ENCODE peak calls at places on chromosomes 4 and X, in seven cellular contexts. X is neuronal stem cell, V is H1, C is mesendoderm, R is mesenchymal stem cell, I is IMR-90, W is trophoblast cell. H is an unnamed sample. For H3K4me1, the result is how much of the 10 kb centered on the place peaks cover.

GRCh38 chr4:27154706-27155105 is 294.1 kb downstream of the STIM2 start:
- DNase-seq in C (no peak), V (no peak), W (no peak), R (peak), I (peak), X (no peak), H (no peak)

GRCh38 chr4:125085-125820 is 952 bp downstream of the ZNF718 start:
- DNase-seq in V (peak), R (peak), I (peak), W (peak), X (peak), C (peak), H (peak)

GRCh38 chr4:185773419-185773818 is 38.6 kb downstream of the SORBS2 start:
- DNase-seq in W (no peak), V (no peak), C (peak), I (no peak), X (no peak), R (no peak), H (peak)

GRCh38 chrX:138191998-138192397 is 519.5 kb downstream of the FGF13 start:
- DNase-seq in R (no peak), X (peak), I (peak), V (peak), C (peak), W (peak), H (peak)

GRCh38 chr4:143455211-143455610 is 58.3 kb upstream of the SMARCA5 start:
- DNase-seq in C (peak), R (no peak), V (no peak), X (no peak), W (no peak), I (no peak), H (no peak)

GRCh38 chrX:40108959-40109287 is 11.2 kb upstream of the BCOR start:
- DNase-seq in X (no peak), R (peak), C (peak), I (peak), W (peak), V (peak), H (peak)

GRCh38 chrX:20372533-20372932 is 105.8 kb upstream of the RPS6KA3 start:
- DNase-seq in X (no peak), R (peak), C (no peak), V (no peak), W (no peak), I (no peak), H (no peak)

GRCh38 chrX:45258741-45259402 is 58.2 kb upstream of the DIPK2B start:
- DNase-seq in X (no peak), R (no peak), V (no peak), I (no peak), C (no peak), W (no peak), H (no peak)

GRCh38 chr4:96736352-96736889 is 896.5 kb downstream of the PDHA2 start:
- DNase-seq in V (no peak), I (no peak), R (peak), C (peak), W (peak), X (peak), H (peak)

GRCh38 chr4:127783026-127783769 is 1.1 kb downstream of the HSPA4L start:
- DNase-seq in W (peak), V (peak), C (peak), X (peak), R (peak), I (peak), H (peak)

GRCh38 chr4:189940178-189941004 is at the start of gene FRG1:
- DNase-seq in W (peak), X (peak), R (peak), I (peak), V (peak), C (peak), H (peak)

GRCh38 chr4:6732441-6733357 is 16.7 kb downstream of the BLOC1S4 start:
- DNase-seq in C (peak), X (no peak), W (peak), V (no peak), I (peak), R (peak), H (no peak)
- H3K4me1 ChIP-seq in C (under half), X (under half), W (under half), V (under half), I (under half), R (under half), H (under half)

DNA sequence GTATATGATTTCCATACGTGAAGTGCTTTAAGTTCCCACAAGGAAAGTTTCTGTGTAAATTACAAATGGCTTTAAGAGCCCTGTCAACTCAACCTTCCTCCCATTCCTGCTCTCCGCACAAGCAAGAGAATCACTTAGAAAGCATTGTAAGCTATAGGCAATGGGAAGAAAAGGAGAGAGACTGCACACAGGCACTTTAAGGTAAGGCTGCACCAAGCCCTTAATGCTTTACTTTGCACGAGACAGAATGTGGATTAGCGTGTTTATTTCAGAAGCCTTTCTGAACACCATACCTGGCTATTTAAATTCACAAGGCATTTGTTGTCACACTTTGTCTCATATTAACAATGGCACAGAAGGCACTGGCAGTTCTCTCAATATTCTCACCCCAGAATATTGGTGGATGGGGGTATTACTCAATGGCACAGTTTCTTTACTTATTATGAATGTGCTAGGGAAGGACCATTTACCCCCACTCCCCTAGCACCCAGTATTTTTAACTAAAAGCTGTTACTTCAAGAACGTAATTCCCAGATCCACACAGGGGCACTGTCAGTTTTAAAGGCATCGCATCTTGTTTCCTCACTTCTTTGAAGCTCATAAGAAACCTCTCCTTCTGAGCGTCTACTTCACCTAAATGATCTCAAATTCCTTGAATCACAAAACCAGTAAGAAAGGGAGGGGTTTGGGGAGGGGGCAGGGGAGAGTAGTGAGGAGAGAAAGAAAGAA is 150.0 kb downstream of the MAML3 start:
- DNase-seq in W (no peak), I (peak), C (no peak), X (no peak), V (peak), R (no peak), H (no peak)
- H2BK120ac ChIP-seq in W (no peak), I (peak), C (peak), X (peak), V (no peak), R (no peak), H (no peak)

GRCh38 chrX:31323658-31324057 is 251.8 kb upstream of the FTHL17 start:
- DNase-seq in R (no peak), V (no peak), I (no peak), W (no peak), C (no peak), X (no peak), H (no peak)
- H3K4me1 ChIP-seq in R (under half), V (under half), I (under half), W (under half), C (under half), X (under half), H (under half)

GRCh38 chr4:151395873-151396272 is 13.1 kb upstream of the FHIP1A start:
- DNase-seq in R (no peak), I (no peak), X (no peak), V (no peak), W (no peak), C (no peak), H (no peak)
- H2BK120ac ChIP-seq in R (no peak), I (no peak), X (no peak), V (no peak), W (no peak), C (no peak), H (no peak)

GRCh38 chr4:130127297-130127696 is 1031.3 kb downstream of the C4orf33 start:
- DNase-seq in C (no peak), R (no peak), W (no peak), X (no peak), V (no peak), I (no peak), H (no peak)

GRCh38 chr4:130124066-130124465 is 1028.1 kb downstream of the C4orf33 start:
- DNase-seq in I (no peak), R (no peak), C (no peak), X (no peak), V (no peak), W (no peak), H (no peak)

DNA sequence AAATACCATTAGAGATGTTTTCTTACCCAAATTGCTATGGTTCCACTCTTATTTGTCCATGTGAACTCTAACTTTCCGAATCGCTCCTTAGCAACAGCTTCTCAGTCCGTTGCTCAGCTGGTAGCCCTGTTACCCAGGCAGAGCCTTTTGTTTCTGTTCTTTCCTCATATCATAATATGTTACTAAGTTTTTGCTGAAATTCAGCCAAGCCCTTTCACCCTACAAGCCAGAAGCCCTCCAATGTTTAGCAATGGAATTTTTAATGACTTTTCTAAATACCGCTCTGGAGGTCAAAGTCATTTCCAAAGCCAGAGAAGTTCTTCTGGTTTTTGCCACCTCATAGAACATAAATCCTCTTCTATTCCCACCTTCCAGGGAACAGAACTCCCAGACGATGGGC is 1029.5 kb downstream of the C4orf33 start:
- DNase-seq in R (no peak), W (no peak), V (no peak), X (no peak), C (no peak), I (no peak), H (no peak)
- H3K4me1 ChIP-seq in R (under half), W (under half), V (under half), X (under half), C (under half), I (under half), H (under half)

GRCh38 chr4:15585331-15585730 is 69.8 kb downstream of the FBXL5 start:
- DNase-seq in W (no peak), C (no peak), I (no peak), V (no peak), X (no peak), R (no peak), H (no peak)

GRCh38 chr4:15587649-15588048 is 67.5 kb downstream of the FBXL5 start:
- DNase-seq in W (no peak), C (no peak), I (no peak), X (no peak), R (no peak), V (no peak), H (no peak)

GRCh38 chr4:15584785-15585184 is 70.4 kb downstream of the FBXL5 start:
- DNase-seq in V (no peak), W (no peak), R (no peak), I (no peak), X (no peak), C (no peak), H (no peak)

DNA sequence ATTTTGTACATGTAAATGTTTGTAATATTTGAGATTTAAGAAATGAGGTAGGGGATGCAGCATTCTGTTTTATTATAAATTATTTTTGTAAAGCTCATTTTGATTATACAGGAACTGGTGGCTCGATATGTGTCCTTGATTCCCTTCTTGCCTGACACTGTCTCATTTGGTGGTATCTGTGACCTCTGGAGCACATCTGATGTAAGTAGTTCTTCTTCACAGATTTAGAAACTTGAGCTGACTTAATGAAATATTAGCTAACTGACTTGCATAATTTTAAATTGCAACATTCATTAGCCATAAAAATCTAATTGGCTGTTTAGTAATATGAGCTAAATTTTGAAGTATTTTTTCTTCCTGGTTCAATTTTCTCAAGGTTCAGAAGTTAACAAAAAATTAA is 69.1 kb downstream of the FBXL5 start:
- DNase-seq in R (no peak), W (no peak), C (no peak), X (no peak), I (no peak), V (no peak), H (no peak)
- H2BK120ac ChIP-seq in R (no peak), W (no peak), C (no peak), X (no peak), I (no peak), V (no peak), H (no peak)

DNA sequence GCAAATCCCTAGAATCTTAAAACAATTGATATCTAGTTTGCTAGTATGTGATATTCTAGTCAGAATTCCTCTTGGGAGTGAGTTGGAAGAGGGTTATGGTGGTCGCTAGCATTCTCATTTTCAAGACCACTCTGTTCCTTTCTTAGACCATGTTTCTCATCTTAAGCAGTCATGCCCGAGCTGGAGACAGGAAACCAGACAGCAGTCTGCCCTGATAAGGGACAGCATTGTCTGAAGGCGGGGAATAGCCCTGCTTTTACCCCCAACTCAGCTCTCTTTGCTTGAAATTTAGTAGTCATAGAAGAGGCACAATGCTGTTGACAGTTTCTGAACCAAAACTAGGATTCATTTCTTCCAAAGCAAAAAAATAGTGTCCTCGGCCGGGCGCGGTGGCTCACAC is 5.2 kb downstream of the KLF3 start:
- DNase-seq in X (no peak), C (peak), W (no peak), I (no peak), V (no peak), R (peak), H (no peak)
- H3K4me1 ChIP-seq in X (half or more), C (under half), W (under half), I (under half), V (under half), R (under half), H (under half)

H was measured in H9.